ENCODE peak calls at places on chromosomes 7 and 10, in five cellular contexts. One of them, this sample, is unnamed. For H3K27me3 and H3K4me1, the result is how much of the 10 kb centered on the place peaks cover.

GRCh38 chr7:142539901-142540300 is 209.4 kb upstream of the PRSS1 start:
- DNase-seq in aorta: no peak
- DNase-seq in esophagus squamous epithelium: no peak
- DNase-seq in heart left ventricle: no peak
- DNase-seq in Caco-2: no peak
- DNase-seq in this sample: no peak

GRCh38 chr7:155298288-155298833 is 683 bp downstream of the INSIG1 start:
- DNase-seq in aorta: no peak
- DNase-seq in esophagus squamous epithelium: no peak
- DNase-seq in heart left ventricle: no peak
- DNase-seq in Caco-2: no peak
- DNase-seq in this sample: peak

GRCh38 chr10:49177391-49178355 is 10.5 kb downstream of the TMEM273 start:
- DNase-seq in aorta: peak
- DNase-seq in esophagus squamous epithelium: no peak
- DNase-seq in heart left ventricle: peak
- DNase-seq in Caco-2: no peak
- DNase-seq in this sample: peak

GRCh38 chr10:80684217-80684616 is 146.5 kb downstream of the SH2D4B start:
- DNase-seq in aorta: no peak
- DNase-seq in esophagus squamous epithelium: no peak
- DNase-seq in heart left ventricle: no peak
- DNase-seq in Caco-2: no peak
- DNase-seq in this sample: no peak

GRCh38 chr7:151572136-151572535 is 52.4 kb upstream of the RHEB start:
- DNase-seq in aorta: no peak
- DNase-seq in esophagus squamous epithelium: no peak
- DNase-seq in heart left ventricle: no peak
- DNase-seq in Caco-2: no peak
- DNase-seq in this sample: no peak

GRCh38 chr10:37101261-37101660 is 24.1 kb upstream of the ANKRD30A start:
- DNase-seq in aorta: no peak
- DNase-seq in esophagus squamous epithelium: no peak
- DNase-seq in heart left ventricle: no peak
- DNase-seq in Caco-2: no peak
- DNase-seq in this sample: no peak

GRCh38 chr7:46819819-46820218 is 762.1 kb downstream of the TNS3 start:
- DNase-seq in aorta: no peak
- DNase-seq in esophagus squamous epithelium: no peak
- DNase-seq in heart left ventricle: no peak
- DNase-seq in Caco-2: no peak
- DNase-seq in this sample: no peak

GRCh38 chr7:91033574-91033973 is 230.7 kb upstream of the FZD1 start:
- DNase-seq in aorta: no peak
- DNase-seq in esophagus squamous epithelium: no peak
- DNase-seq in heart left ventricle: no peak
- DNase-seq in Caco-2: no peak
- DNase-seq in this sample: no peak

GRCh38 chr7:2612445-2613112 is 19.2 kb upstream of the TTYH3 start:
- DNase-seq in aorta: peak
- DNase-seq in esophagus squamous epithelium: no peak
- DNase-seq in heart left ventricle: no peak
- DNase-seq in Caco-2: peak
- DNase-seq in this sample: no peak

GRCh38 chr7:41085244-41085643 is 617.6 kb downstream of the INHBA start:
- DNase-seq in aorta: no peak
- DNase-seq in esophagus squamous epithelium: no peak
- DNase-seq in heart left ventricle: no peak
- DNase-seq in Caco-2: no peak
- DNase-seq in this sample: no peak

GRCh38 chr10:80163741-80164341 is 31.3 kb downstream of the PLAC9 start:
- DNase-seq in aorta: peak
- DNase-seq in esophagus squamous epithelium: no peak
- DNase-seq in heart left ventricle: no peak
- DNase-seq in Caco-2: no peak
- DNase-seq in this sample: no peak

GRCh38 chr7:20352573-20353304 is 22.0 kb downstream of the ITGB8 start:
- DNase-seq in aorta: no peak
- DNase-seq in esophagus squamous epithelium: no peak
- DNase-seq in heart left ventricle: no peak
- DNase-seq in Caco-2: peak
- DNase-seq in this sample: no peak

GRCh38 chr7:22594020-22594419 is 94.0 kb upstream of the STEAP1B start:
- DNase-seq in aorta: no peak
- DNase-seq in esophagus squamous epithelium: no peak
- DNase-seq in heart left ventricle: no peak
- DNase-seq in Caco-2: no peak
- DNase-seq in this sample: no peak

GRCh38 chr7:127391591-127392181 is 822 bp downstream of the ZNF800 start:
- DNase-seq in aorta: no peak
- DNase-seq in esophagus squamous epithelium: peak
- DNase-seq in heart left ventricle: no peak
- DNase-seq in Caco-2: peak
- DNase-seq in this sample: peak

GRCh38 chr7:151086802-151087246 is 549 bp downstream of the AGAP3 start:
- DNase-seq in aorta: no peak
- DNase-seq in esophagus squamous epithelium: no peak
- DNase-seq in heart left ventricle: peak
- DNase-seq in Caco-2: no peak
- DNase-seq in this sample: no peak

GRCh38 chr10:49629286-49629915 is 15.6 kb downstream of the CHAT start:
- DNase-seq in aorta: peak
- DNase-seq in esophagus squamous epithelium: no peak
- DNase-seq in heart left ventricle: no peak
- DNase-seq in Caco-2: peak
- DNase-seq in this sample: no peak

GRCh38 chr7:33195264-33195663 is 65.9 kb downstream of the BBS9 start:
- DNase-seq in aorta: no peak
- DNase-seq in esophagus squamous epithelium: no peak
- DNase-seq in heart left ventricle: no peak
- DNase-seq in Caco-2: no peak
- DNase-seq in this sample: no peak

GRCh38 chr10:24866615-24867583 is 85.5 kb downstream of the PRTFDC1 start:
- DNase-seq in aorta: peak
- DNase-seq in esophagus squamous epithelium: no peak
- DNase-seq in heart left ventricle: peak
- DNase-seq in Caco-2: no peak
- DNase-seq in this sample: no peak

GRCh38 chr7:132472463-132473120 is 103.7 kb downstream of the PLXNA4 start:
- DNase-seq in aorta: peak
- DNase-seq in esophagus squamous epithelium: no peak
- DNase-seq in heart left ventricle: peak
- DNase-seq in Caco-2: no peak
- DNase-seq in this sample: no peak

GRCh38 chr7:138127996-138128395 is 51.7 kb downstream of the AKR1D1 start:
- DNase-seq in aorta: no peak
- DNase-seq in esophagus squamous epithelium: no peak
- DNase-seq in heart left ventricle: no peak
- DNase-seq in Caco-2: no peak
- DNase-seq in this sample: no peak

GRCh38 chr10:29839826-29840515 is 205.2 kb upstream of the SVIL start:
- DNase-seq in aorta: no peak
- DNase-seq in esophagus squamous epithelium: no peak
- DNase-seq in heart left ventricle: no peak
- DNase-seq in Caco-2: peak
- DNase-seq in this sample: no peak
- H3K27me3 ChIP-seq in aorta: under half
- H3K27me3 ChIP-seq in esophagus squamous epithelium: under half
- H3K27me3 ChIP-seq in heart left ventricle: under half
- H3K27me3 ChIP-seq in Caco-2: under half
- H3K27me3 ChIP-seq in this sample: under half

GRCh38 chr10:93751832-93752231 is 5.9 kb upstream of the LGI1 start:
- DNase-seq in aorta: no peak
- DNase-seq in esophagus squamous epithelium: no peak
- DNase-seq in heart left ventricle: peak
- DNase-seq in Caco-2: peak
- DNase-seq in this sample: no peak
- H3K4me1 ChIP-seq in aorta: under half
- H3K4me1 ChIP-seq in esophagus squamous epithelium: half or more
- H3K4me1 ChIP-seq in heart left ventricle: under half
- H3K4me1 ChIP-seq in Caco-2: under half
- H3K4me1 ChIP-seq in this sample: under half

DNA sequence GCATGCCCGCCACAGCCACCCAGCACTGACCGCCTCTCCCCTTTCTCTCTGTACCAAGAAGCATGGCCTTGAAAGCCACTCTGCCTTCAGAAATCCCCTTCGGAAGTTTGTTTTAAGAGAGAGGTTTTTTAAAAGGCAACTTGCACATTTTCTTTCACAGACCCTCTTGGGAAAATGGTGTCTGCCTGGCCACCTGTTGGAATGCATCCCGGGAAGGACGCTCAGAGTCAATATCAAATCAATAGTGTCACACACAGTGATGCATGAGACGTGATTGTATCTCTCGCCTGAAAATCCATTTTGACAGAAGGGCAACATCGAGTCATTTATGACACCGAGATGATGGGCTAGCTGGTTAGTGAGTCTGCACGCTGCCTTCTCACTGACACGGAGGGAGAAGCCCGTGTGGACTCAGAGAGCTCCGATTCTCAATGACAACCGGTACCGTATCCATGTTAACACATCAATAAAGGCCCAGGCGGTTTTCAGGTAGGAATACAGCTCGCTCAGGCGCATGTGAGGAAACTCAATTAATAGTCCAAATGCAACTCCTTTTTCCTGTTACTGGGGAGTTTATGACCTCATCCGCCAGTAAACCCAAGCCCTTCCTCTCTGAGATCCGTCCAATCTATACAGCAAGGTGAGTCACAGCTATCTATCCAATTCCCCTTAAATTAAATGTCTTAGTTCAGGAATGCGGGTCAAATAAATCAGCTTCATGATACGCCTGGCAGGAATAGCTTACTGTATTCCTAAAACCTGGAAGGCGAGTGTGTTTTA is 621.5 kb upstream of the MKI67 start:
- DNase-seq in aorta: no peak
- DNase-seq in esophagus squamous epithelium: no peak
- DNase-seq in heart left ventricle: no peak
- DNase-seq in Caco-2: no peak
- DNase-seq in this sample: no peak
- H3K27me3 ChIP-seq in aorta: under half
- H3K27me3 ChIP-seq in esophagus squamous epithelium: under half
- H3K27me3 ChIP-seq in heart left ventricle: under half
- H3K27me3 ChIP-seq in Caco-2: under half
- H3K27me3 ChIP-seq in this sample: under half

DNA sequence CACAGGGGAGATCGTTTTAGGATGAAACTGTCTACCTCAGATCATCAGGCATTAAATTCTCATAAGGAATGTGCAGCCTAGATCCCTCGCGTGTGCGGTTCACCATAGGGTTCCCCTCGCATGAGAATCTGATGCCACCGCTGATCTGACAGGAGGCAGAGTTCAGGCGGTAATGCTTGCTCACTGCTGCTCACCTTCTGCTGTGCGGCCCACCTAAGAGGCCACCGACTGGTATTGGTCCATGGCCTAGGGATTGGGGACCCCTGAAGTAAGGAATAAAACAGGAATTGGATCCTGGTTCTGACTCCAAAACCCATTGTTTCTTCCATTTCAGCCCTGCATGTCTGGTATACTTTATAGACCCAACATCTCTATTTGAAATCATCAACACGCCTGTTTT is 4.1 kb downstream of the NOD1 start:
- DNase-seq in aorta: no peak
- DNase-seq in esophagus squamous epithelium: no peak
- DNase-seq in heart left ventricle: no peak
- DNase-seq in Caco-2: no peak
- DNase-seq in this sample: no peak
- H3K4me1 ChIP-seq in aorta: under half
- H3K4me1 ChIP-seq in esophagus squamous epithelium: half or more
- H3K4me1 ChIP-seq in heart left ventricle: half or more
- H3K4me1 ChIP-seq in Caco-2: under half
- H3K4me1 ChIP-seq in this sample: under half

DNA sequence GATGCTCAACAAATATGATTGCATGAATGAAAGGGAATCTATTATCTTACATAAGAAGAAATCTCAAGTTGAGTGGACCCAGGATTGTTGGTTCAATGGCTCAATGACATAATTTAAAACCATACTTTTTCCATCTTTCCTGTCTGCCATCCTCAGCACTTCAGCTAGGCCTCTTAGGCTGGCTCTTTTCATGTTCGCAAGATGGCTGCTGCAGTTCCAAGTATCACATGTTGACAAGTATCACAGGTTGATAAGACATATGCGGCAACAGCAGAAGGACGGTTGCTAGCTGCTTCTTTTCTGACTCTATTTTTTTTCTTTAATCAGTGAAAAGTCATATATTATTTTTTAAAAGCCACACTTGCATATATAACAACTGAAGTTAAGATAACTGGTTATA is 79.0 kb upstream of the CDK6 start:
- DNase-seq in aorta: no peak
- DNase-seq in esophagus squamous epithelium: no peak
- DNase-seq in heart left ventricle: no peak
- DNase-seq in Caco-2: no peak
- DNase-seq in this sample: no peak
- H3K27me3 ChIP-seq in aorta: under half
- H3K27me3 ChIP-seq in esophagus squamous epithelium: under half
- H3K27me3 ChIP-seq in heart left ventricle: under half
- H3K27me3 ChIP-seq in Caco-2: under half
- H3K27me3 ChIP-seq in this sample: under half